ENCODE peak calls at places on chromosomes 2 and 18, in seven cellular contexts. S, H, T, Z, Q, A and F are unnamed samples.

GRCh38 chr18:28041366-28041765 is 135.6 kb downstream of the CDH2 start:
- DNase-seq in T (no peak), S (no peak), H (no peak), Z (no peak), A (no peak), Q (no peak), F (peak)

GRCh38 chr2:226732478-226733188 is 67.0 kb downstream of the IRS1 start:
- DNase-seq in A (no peak), Z (no peak), H (no peak), S (no peak), Q (no peak), T (no peak), F (no peak)

GRCh38 chr2:44389895-44390294 is 28.1 kb downstream of the CAMKMT start:
- DNase-seq in T (no peak), Z (no peak), H (no peak), S (no peak), A (no peak), Q (no peak), F (no peak)

GRCh38 chr2:15763822-15764682 is 172.4 kb downstream of the DDX1 start:
- DNase-seq in T (no peak), Q (no peak), Z (no peak), A (no peak), S (no peak), H (no peak), F (no peak)

GRCh38 chr18:59612461-59612860 is 84.8 kb downstream of the CCBE1 start:
- DNase-seq in T (no peak), S (no peak), Z (peak), A (no peak), H (no peak), Q (no peak), F (peak)

GRCh38 chr2:15583831-15584230 is 7.8 kb upstream of the DDX1 start:
- DNase-seq in A (no peak), H (no peak), S (no peak), T (no peak), Z (no peak), Q (no peak), F (no peak)

GRCh38 chr2:42558827-42559226 is 9.6 kb upstream of the MTA3 start:
- DNase-seq in S (no peak), Q (no peak), Z (no peak), T (no peak), H (no peak), A (no peak), F (no peak)

GRCh38 chr2:234074751-234075520 is 24.4 kb downstream of the SPP2 start:
- DNase-seq in S (no peak), T (no peak), A (no peak), H (no peak), Z (no peak), Q (no peak), F (no peak)

GRCh38 chr2:124798551-124798950 is 773.5 kb downstream of the CNTNAP5 start:
- DNase-seq in S (no peak), Q (no peak), Z (no peak), T (no peak), A (no peak), H (no peak), F (no peak)

GRCh38 chr2:173210270-173211196 is 134.9 kb downstream of the MAP3K20 start:
- DNase-seq in Q (peak), Z (peak), A (no peak), S (no peak), H (no peak), T (no peak), F (peak)

GRCh38 chr2:189658281-189658680 is 3.0 kb upstream of the ASNSD1 start:
- DNase-seq in S (no peak), Z (no peak), A (no peak), T (no peak), Q (no peak), H (no peak), F (no peak)

GRCh38 chr2:191866675-191867506 is 20.0 kb upstream of the CAVIN2 start:
- DNase-seq in H (no peak), Q (no peak), A (no peak), Z (no peak), T (no peak), S (no peak), F (peak)

GRCh38 chr2:219165058-219165930 is 4.5 kb downstream of the SLC23A3 start:
- DNase-seq in A (no peak), Z (no peak), S (no peak), T (no peak), H (no peak), Q (no peak), F (no peak)

GRCh38 chr2:67612576-67612981 is 215.4 kb downstream of the ETAA1 start:
- DNase-seq in A (no peak), H (no peak), Q (no peak), S (no peak), Z (no peak), T (no peak), F (no peak)

GRCh38 chr2:36919041-36919837 is 47.1 kb downstream of the STRN start:
- DNase-seq in Z (peak), A (no peak), H (no peak), T (no peak), Q (no peak), S (no peak), F (no peak)

GRCh38 chr2:36918307-36918706 is 48.0 kb downstream of the STRN start:
- DNase-seq in S (no peak), Z (no peak), T (no peak), H (no peak), A (no peak), Q (no peak), F (no peak)

GRCh38 chr2:36921984-36922383 is 44.4 kb downstream of the STRN start:
- DNase-seq in T (no peak), Q (no peak), H (no peak), Z (no peak), A (no peak), S (no peak), F (no peak)
- H3K4me3 ChIP-seq in T (no peak), Q (no peak), H (no peak), Z (no peak), A (no peak), S (no peak), F (no peak)

GRCh38 chr18:36189486-36189885 is 2.2 kb downstream of the MOCOS start:
- DNase-seq in Z (no peak), Q (no peak), S (no peak), H (no peak), A (no peak), T (no peak), F (no peak)
- H3K4me3 ChIP-seq in Z (no peak), Q (no peak), S (no peak), H (no peak), A (no peak), T (no peak), F (no peak)

GRCh38 chr2:96917008-96917575 is 47.2 kb upstream of the SEMA4C start:
- DNase-seq in Q (no peak), S (no peak), T (no peak), A (no peak), H (no peak), Z (no peak), F (no peak)

GRCh38 chr2:96916156-96917007 is 46.5 kb upstream of the SEMA4C start:
- DNase-seq in H (no peak), T (no peak), S (no peak), Z (no peak), A (no peak), Q (no peak), F (no peak)

GRCh38 chr2:96920801-96921560 is 51.1 kb upstream of the SEMA4C start:
- DNase-seq in Z (no peak), S (no peak), T (no peak), H (no peak), A (no peak), Q (peak), F (no peak)

GRCh38 chr2:96918092-96918753 is 48.3 kb upstream of the SEMA4C start:
- DNase-seq in T (no peak), H (no peak), S (no peak), Z (no peak), A (no peak), Q (no peak), F (no peak)

GRCh38 chr2:96918754-96919550 is 49.1 kb upstream of the SEMA4C start:
- DNase-seq in Q (peak), A (no peak), T (no peak), Z (no peak), H (no peak), S (no peak), F (no peak)
- H3K4me3 ChIP-seq in Q (no peak), A (no peak), T (no peak), Z (no peak), H (no peak), S (no peak), F (no peak)

GRCh38 chr2:25323042-25323514 is 18.6 kb downstream of the DNMT3A start:
- DNase-seq in Q (peak), S (peak), Z (peak), H (no peak), A (no peak), T (no peak), F (no peak)
- H3K4me3 ChIP-seq in Q (no peak), S (no peak), Z (no peak), H (no peak), A (no peak), T (no peak), F (no peak)

GRCh38 chr18:69538849-69539248 is 138.2 kb downstream of the DOK6 start:
- DNase-seq in H (no peak), Q (no peak), T (no peak), S (no peak), Z (no peak), A (no peak), F (no peak)
- H3K4me3 ChIP-seq in H (no peak), Q (no peak), T (no peak), S (no peak), Z (no peak), A (no peak), F (no peak)

DNA sequence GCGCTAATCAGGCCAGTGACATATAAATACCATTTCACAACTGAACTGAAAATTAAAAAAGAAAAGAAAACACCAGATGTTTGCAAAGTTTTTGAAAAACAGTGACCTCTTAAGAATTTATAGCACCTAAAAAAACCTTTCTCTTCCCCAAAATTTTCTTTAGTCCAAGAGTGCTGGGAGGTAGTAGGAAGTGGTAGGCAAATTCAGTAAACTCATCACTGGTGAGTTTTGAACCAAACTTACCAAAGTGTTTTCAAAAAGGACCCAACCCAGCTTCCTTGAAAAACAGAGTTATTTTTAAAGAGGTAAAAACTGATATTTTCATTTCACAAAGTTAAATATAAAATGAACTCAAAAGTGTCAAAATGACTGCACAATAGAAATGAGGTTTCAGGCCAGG is 90.4 kb downstream of the TMEM247 start:
- DNase-seq in Q (no peak), A (no peak), Z (no peak), T (no peak), H (no peak), S (no peak), F (no peak)
- H3K4me3 ChIP-seq in Q (peak), A (no peak), Z (no peak), T (no peak), H (peak), S (no peak), F (no peak)